ENCODE peak calls at places on chromosomes 7 and 10, in six cellular contexts. One of them, this sample, is unnamed.

GRCh38 chr10:728603-729002 is 39.1 kb upstream of the DIP2C start:
- DNase-seq in upper lobe of left lung: no peak
- DNase-seq in sigmoid colon: no peak
- DNase-seq in transverse colon: no peak
- DNase-seq in GM12891: no peak
- DNase-seq in H1: no peak
- DNase-seq in this sample: no peak

GRCh38 chr7:380724-381210 is 90.8 kb downstream of the FOXL3 start:
- DNase-seq in upper lobe of left lung: no peak
- DNase-seq in sigmoid colon: no peak
- DNase-seq in transverse colon: peak; percentile 5
- DNase-seq in GM12891: no peak
- DNase-seq in H1: no peak
- DNase-seq in this sample: no peak

GRCh38 chr10:44925224-44925623 is 14.1 kb downstream of the TMEM72 start:
- DNase-seq in upper lobe of left lung: no peak
- DNase-seq in sigmoid colon: peak; percentile 34
- DNase-seq in transverse colon: no peak
- DNase-seq in GM12891: no peak
- DNase-seq in H1: peak; percentile 75
- DNase-seq in this sample: no peak

GRCh38 chr7:158828343-158829020 is 827 bp downstream of the ESYT2 start:
- DNase-seq in upper lobe of left lung: peak; percentile 93
- DNase-seq in sigmoid colon: peak; percentile 85
- DNase-seq in transverse colon: peak; percentile 62
- DNase-seq in GM12891: no peak
- DNase-seq in H1: peak; percentile 78
- DNase-seq in this sample: peak; percentile 26

GRCh38 chr10:18666810-18667209 is 7.6 kb downstream of the ARL5B start:
- DNase-seq in upper lobe of left lung: no peak
- DNase-seq in sigmoid colon: no peak
- DNase-seq in transverse colon: no peak
- DNase-seq in GM12891: no peak
- DNase-seq in H1: no peak
- DNase-seq in this sample: no peak

GRCh38 chr10:18418579-18419210 is 232.7 kb downstream of the NSUN6 start:
- DNase-seq in upper lobe of left lung: no peak
- DNase-seq in sigmoid colon: no peak
- DNase-seq in transverse colon: no peak
- DNase-seq in GM12891: no peak
- DNase-seq in H1: no peak
- DNase-seq in this sample: no peak

GRCh38 chr7:85191383-85191782 is 4.5 kb upstream of the SEMA3D start:
- DNase-seq in upper lobe of left lung: no peak
- DNase-seq in sigmoid colon: no peak
- DNase-seq in transverse colon: no peak
- DNase-seq in GM12891: no peak
- DNase-seq in H1: no peak
- DNase-seq in this sample: no peak

GRCh38 chr7:155813791-155814568 is 1.7 kb upstream of the SHH start:
- DNase-seq in upper lobe of left lung: peak; percentile 42
- DNase-seq in sigmoid colon: no peak
- DNase-seq in transverse colon: no peak
- DNase-seq in GM12891: no peak
- DNase-seq in H1: no peak
- DNase-seq in this sample: no peak

GRCh38 chr10:71927669-71928592 is 36.3 kb upstream of the CHST3 start:
- DNase-seq in upper lobe of left lung: no peak
- DNase-seq in sigmoid colon: no peak
- DNase-seq in transverse colon: no peak
- DNase-seq in GM12891: no peak
- DNase-seq in H1: no peak
- DNase-seq in this sample: no peak

GRCh38 chr7:159115601-159116501 is 28.8 kb downstream of the VIPR2 start:
- DNase-seq in upper lobe of left lung: peak; percentile 37
- DNase-seq in sigmoid colon: peak; percentile 61
- DNase-seq in transverse colon: no peak
- DNase-seq in GM12891: no peak
- DNase-seq in H1: no peak
- DNase-seq in this sample: no peak

GRCh38 chr7:88291401-88292173 is 15.1 kb downstream of the STEAP4 start:
- DNase-seq in upper lobe of left lung: no peak
- DNase-seq in sigmoid colon: no peak
- DNase-seq in transverse colon: no peak
- DNase-seq in GM12891: no peak
- DNase-seq in H1: no peak
- DNase-seq in this sample: no peak

GRCh38 chr7:18499407-18500197 is 4.1 kb downstream of the HDAC9 start:
- DNase-seq in upper lobe of left lung: no peak
- DNase-seq in sigmoid colon: no peak
- DNase-seq in transverse colon: no peak
- DNase-seq in GM12891: no peak
- DNase-seq in H1: no peak
- DNase-seq in this sample: no peak

GRCh38 chr10:69409968-69410367 is 6.8 kb downstream of the TACR2 start:
- DNase-seq in upper lobe of left lung: no peak
- DNase-seq in sigmoid colon: no peak
- DNase-seq in transverse colon: peak; percentile 40
- DNase-seq in GM12891: no peak
- DNase-seq in H1: no peak
- DNase-seq in this sample: no peak

GRCh38 chr7:33903770-33904679 is 1.3 kb upstream of the BMPER start:
- DNase-seq in upper lobe of left lung: peak; percentile 87
- DNase-seq in sigmoid colon: peak; percentile 67
- DNase-seq in transverse colon: peak; percentile 13
- DNase-seq in GM12891: peak; percentile 13
- DNase-seq in H1: peak; percentile 70
- DNase-seq in this sample: no peak

GRCh38 chr7:116525298-116525912 is 569 bp downstream of the CAV1 start:
- DNase-seq in upper lobe of left lung: peak; percentile 91
- DNase-seq in sigmoid colon: peak; percentile 79
- DNase-seq in transverse colon: peak; percentile 43
- DNase-seq in GM12891: peak; percentile 44
- DNase-seq in H1: no peak
- DNase-seq in this sample: peak; percentile 44

GRCh38 chr7:157355784-157356511 is 19.1 kb downstream of the DNAJB6 start:
- DNase-seq in upper lobe of left lung: no peak
- DNase-seq in sigmoid colon: no peak
- DNase-seq in transverse colon: no peak
- DNase-seq in GM12891: no peak
- DNase-seq in H1: no peak
- DNase-seq in this sample: no peak

GRCh38 chr10:70664702-70665195 is 7.6 kb upstream of the ADAMTS14 start:
- DNase-seq in upper lobe of left lung: no peak
- DNase-seq in sigmoid colon: peak; percentile 62
- DNase-seq in transverse colon: no peak
- DNase-seq in GM12891: no peak
- DNase-seq in H1: no peak
- DNase-seq in this sample: no peak

GRCh38 chr10:583433-583832 is 106.0 kb downstream of the DIP2C start:
- DNase-seq in upper lobe of left lung: no peak
- DNase-seq in sigmoid colon: no peak
- DNase-seq in transverse colon: no peak
- DNase-seq in GM12891: no peak
- DNase-seq in H1: no peak
- DNase-seq in this sample: no peak

GRCh38 chr7:91636129-91636724 is 244.3 kb downstream of the MTERF1 start:
- DNase-seq in upper lobe of left lung: no peak
- DNase-seq in sigmoid colon: no peak
- DNase-seq in transverse colon: no peak
- DNase-seq in GM12891: no peak
- DNase-seq in H1: no peak
- DNase-seq in this sample: no peak

GRCh38 chr10:122931088-122931958 is 20.9 kb downstream of the FAM24A start:
- DNase-seq in upper lobe of left lung: no peak
- DNase-seq in sigmoid colon: no peak
- DNase-seq in transverse colon: no peak
- DNase-seq in GM12891: no peak
- DNase-seq in H1: no peak
- DNase-seq in this sample: no peak

GRCh38 chr10:47253651-47254375 is 46.2 kb upstream of the GDF10 start:
- DNase-seq in upper lobe of left lung: peak; percentile 68
- DNase-seq in sigmoid colon: peak; percentile 58
- DNase-seq in transverse colon: peak; percentile 1
- DNase-seq in GM12891: no peak
- DNase-seq in H1: peak; percentile 43
- DNase-seq in this sample: no peak

GRCh38 chr7:149787428-149788299 is 14.3 kb upstream of the ZNF467 start:
- DNase-seq in upper lobe of left lung: peak; percentile 84
- DNase-seq in sigmoid colon: no peak
- DNase-seq in transverse colon: no peak
- DNase-seq in GM12891: no peak
- DNase-seq in H1: peak; percentile 72
- DNase-seq in this sample: no peak

GRCh38 chr7:153030976-153031375 is 271.4 kb downstream of the ACTR3B start:
- DNase-seq in upper lobe of left lung: no peak
- DNase-seq in sigmoid colon: no peak
- DNase-seq in transverse colon: no peak
- DNase-seq in GM12891: no peak
- DNase-seq in H1: no peak
- DNase-seq in this sample: no peak

GRCh38 chr7:13980474-13980873 is 9.0 kb downstream of the ETV1 start:
- DNase-seq in upper lobe of left lung: no peak
- DNase-seq in sigmoid colon: no peak
- DNase-seq in transverse colon: no peak
- DNase-seq in GM12891: no peak
- DNase-seq in H1: no peak
- DNase-seq in this sample: no peak

GRCh38 chr7:132895231-132895630 is 186.7 kb downstream of the CHCHD3 start:
- DNase-seq in upper lobe of left lung: no peak
- DNase-seq in sigmoid colon: no peak
- DNase-seq in transverse colon: no peak
- DNase-seq in GM12891: no peak
- DNase-seq in H1: no peak
- DNase-seq in this sample: no peak

GRCh38 chr10:34172936-34173533 is 642.1 kb downstream of the PARD3 start:
- DNase-seq in upper lobe of left lung: no peak
- DNase-seq in sigmoid colon: no peak
- DNase-seq in transverse colon: no peak
- DNase-seq in GM12891: no peak
- DNase-seq in H1: no peak
- DNase-seq in this sample: no peak

GRCh38 chr10:55144001-55144400 is 343.0 kb upstream of the PCDH15 start:
- DNase-seq in upper lobe of left lung: no peak
- DNase-seq in sigmoid colon: no peak
- DNase-seq in transverse colon: no peak
- DNase-seq in GM12891: no peak
- DNase-seq in H1: no peak
- DNase-seq in this sample: no peak

GRCh38 chr10:25522294-25522693 is 347.5 kb downstream of the GPR158 start:
- DNase-seq in upper lobe of left lung: no peak
- DNase-seq in sigmoid colon: no peak
- DNase-seq in transverse colon: no peak
- DNase-seq in GM12891: no peak
- DNase-seq in H1: no peak
- DNase-seq in this sample: no peak
- TF ChIP-seq POLR2AphosphoS5 in upper lobe of left lung: no peak
- TF ChIP-seq POLR2AphosphoS5 in sigmoid colon: no peak
- TF ChIP-seq POLR2AphosphoS5 in transverse colon: no peak
- TF ChIP-seq POLR2AphosphoS5 in GM12891: no peak
- TF ChIP-seq POLR2AphosphoS5 in H1: no peak
- TF ChIP-seq POLR2AphosphoS5 in this sample: no peak

DNA sequence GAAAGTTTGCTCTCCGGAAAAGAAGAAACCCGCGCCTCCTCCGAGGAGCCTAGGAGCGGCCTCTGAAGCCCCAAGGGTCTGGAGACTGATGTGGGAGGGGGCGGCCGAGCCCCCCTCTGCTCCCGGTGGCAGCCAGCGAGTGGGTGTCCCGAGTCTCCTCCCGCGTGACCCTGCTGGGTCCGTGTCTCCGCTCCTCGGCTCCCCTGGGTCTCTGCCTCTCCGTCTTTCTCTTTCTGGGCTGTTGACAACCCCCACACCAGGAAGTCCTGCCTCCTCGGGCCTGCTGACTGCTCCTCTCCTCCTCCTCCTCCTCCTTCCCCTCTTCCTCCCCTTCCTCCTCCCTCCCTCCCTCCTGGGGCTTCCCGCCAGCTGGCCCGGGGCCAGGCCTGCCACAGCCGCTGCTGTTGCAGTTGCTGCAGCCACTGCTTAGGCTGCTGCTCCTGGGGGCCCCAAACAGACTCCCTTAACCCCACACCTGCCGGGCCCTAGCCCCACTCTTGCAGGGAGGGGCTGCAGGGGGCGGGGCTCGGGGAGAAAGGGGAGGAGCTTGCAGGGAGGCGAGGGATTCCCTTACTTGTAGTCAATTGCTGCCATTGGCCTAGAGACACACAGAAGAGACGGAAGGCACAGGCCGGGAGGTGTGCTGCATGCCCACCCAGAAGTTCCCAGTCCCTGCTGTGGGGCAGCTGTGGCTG is at the start of gene TSC22D4:
- DNase-seq in upper lobe of left lung: peak; percentile 100
- DNase-seq in sigmoid colon: peak; percentile 99
- DNase-seq in transverse colon: peak; percentile 96
- DNase-seq in GM12891: peak; percentile 92
- DNase-seq in H1: peak; percentile 96
- DNase-seq in this sample: peak; percentile 92
- TF ChIP-seq POLR2A in upper lobe of left lung: peak; percentile 40
- TF ChIP-seq POLR2A in sigmoid colon: peak; percentile 94
- TF ChIP-seq POLR2A in transverse colon: peak; percentile 94
- TF ChIP-seq POLR2A in GM12891: peak; percentile 69
- TF ChIP-seq POLR2A in H1: no peak
- TF ChIP-seq POLR2A in this sample: peak; percentile 82

DNA sequence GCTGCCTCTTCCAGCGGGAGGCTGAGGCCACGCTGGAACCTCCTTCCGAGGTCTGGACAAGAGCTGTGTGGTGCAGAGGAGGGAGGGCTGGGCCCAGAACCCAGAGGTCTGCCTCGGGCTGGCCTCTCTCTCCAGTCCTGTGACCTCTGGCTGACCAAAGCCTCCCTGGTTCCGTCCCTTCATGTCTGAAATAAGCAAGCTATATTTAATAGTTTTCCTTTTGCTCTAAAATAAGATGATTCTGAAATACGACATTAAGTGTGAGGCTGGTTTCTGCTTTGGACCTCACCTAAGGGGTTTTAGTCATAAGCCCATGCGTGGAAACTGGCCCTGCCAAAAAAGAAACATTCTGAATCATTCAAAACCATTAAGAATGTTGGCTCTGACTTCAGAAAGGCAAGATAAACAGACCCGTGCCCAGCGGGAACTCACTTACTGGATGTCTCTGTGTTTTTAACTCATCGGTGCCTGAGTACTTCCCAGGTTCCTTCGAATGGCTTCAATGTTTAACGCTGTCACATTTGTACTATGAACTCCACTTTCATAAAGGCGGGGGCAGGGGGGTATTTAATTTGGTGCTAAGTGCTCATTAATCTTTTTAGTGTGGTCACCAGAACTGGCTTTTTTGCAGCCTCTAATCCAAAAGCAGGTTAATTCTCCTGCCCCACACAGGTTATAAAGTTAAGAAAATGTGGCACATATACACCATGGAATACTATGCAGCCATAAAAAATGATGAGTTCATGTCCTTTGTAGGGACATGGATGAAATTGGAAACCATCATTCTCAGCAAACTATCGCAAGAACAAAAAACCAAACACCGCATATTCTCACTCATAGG is 157.5 kb upstream of the KLF14 start:
- DNase-seq in upper lobe of left lung: peak; percentile 24
- DNase-seq in sigmoid colon: peak; percentile 83
- DNase-seq in transverse colon: no peak
- DNase-seq in GM12891: no peak
- DNase-seq in H1: no peak
- DNase-seq in this sample: no peak
- TF ChIP-seq POLR2AphosphoS5 in upper lobe of left lung: peak; percentile 44
- TF ChIP-seq POLR2AphosphoS5 in sigmoid colon: peak; percentile 39
- TF ChIP-seq POLR2AphosphoS5 in transverse colon: no peak
- TF ChIP-seq POLR2AphosphoS5 in GM12891: peak; percentile 17
- TF ChIP-seq POLR2AphosphoS5 in H1: no peak
- TF ChIP-seq POLR2AphosphoS5 in this sample: no peak

GRCh38 chr10:11875499-11876281 is 52.5 kb downstream of the PROSER2 start:
- DNase-seq in upper lobe of left lung: peak; percentile 88
- DNase-seq in sigmoid colon: peak; percentile 83
- DNase-seq in transverse colon: peak; percentile 89
- DNase-seq in GM12891: no peak
- DNase-seq in H1: no peak
- DNase-seq in this sample: no peak
- TF ChIP-seq POLR2A in upper lobe of left lung: no peak
- TF ChIP-seq POLR2A in sigmoid colon: no peak
- TF ChIP-seq POLR2A in transverse colon: no peak
- TF ChIP-seq POLR2A in GM12891: no peak
- TF ChIP-seq POLR2A in H1: no peak
- TF ChIP-seq POLR2A in this sample: no peak

This sample was measured in GM12892.